ENCODE peak calls at places on chromosomes 7 and 10, in five cellular contexts. W is GM12864; O is MCF 10A; B is CD4-positive, alpha-beta T cell; Q is GM20000. U is an unnamed sample.

GRCh38 chr7:138919256-138919655 is 61.9 kb downstream of the KIAA1549 start:
- DNase-seq in W (no peak), O (no peak), B (no peak), Q (no peak), U (no peak)

GRCh38 chr7:99140813-99141212 is 3.1 kb downstream of the SMURF1 start:
- DNase-seq in W (no peak), O (no peak), B (no peak), Q (no peak), U (no peak)

GRCh38 chr7:42236266-42237161 is 495 bp downstream of the GLI3 start:
- DNase-seq in W (no peak), O (peak), B (no peak), Q (peak), U (peak)

GRCh38 chr7:54967384-54967783 is 51.4 kb upstream of the EGFR start:
- DNase-seq in W (no peak), O (peak), B (no peak), Q (no peak), U (no peak)

GRCh38 chr10:103845983-103846382 is 9.4 kb downstream of the SH3PXD2A start:
- DNase-seq in W (no peak), O (no peak), B (no peak), Q (peak), U (peak)

GRCh38 chr7:28400838-28401360 is 11.4 kb upstream of the CREB5 start:
- DNase-seq in W (no peak), O (no peak), B (no peak), Q (no peak), U (no peak)

GRCh38 chr10:13894412-13895093 is 307.8 kb downstream of the PRPF18 start:
- DNase-seq in W (no peak), O (no peak), B (no peak), Q (no peak), U (no peak)

GRCh38 chr7:142231716-142232115 is 26.1 kb downstream of the PRSS58 start:
- DNase-seq in W (no peak), O (peak), B (no peak), Q (no peak), U (no peak)

GRCh38 chr10:110399163-110400094 is 94.7 kb upstream of the SMNDC1 start:
- DNase-seq in W (no peak), O (peak), B (no peak), Q (no peak), U (no peak)

GRCh38 chr10:6382081-6382480 is 179.3 kb downstream of the PFKFB3 start:
- DNase-seq in W (peak), O (no peak), B (peak), Q (peak), U (peak)

GRCh38 chr7:130845581-130846085 is 111.6 kb upstream of the KLF14 start:
- DNase-seq in W (no peak), O (peak), B (no peak), Q (no peak), U (no peak)

GRCh38 chr7:907158-907980 is 31.0 kb downstream of the GET4 start:
- DNase-seq in W (no peak), O (no peak), B (no peak), Q (no peak), U (peak)

GRCh38 chr10:72525277-72525676 is 100.6 kb downstream of the MICU1 start:
- DNase-seq in W (no peak), O (peak), B (no peak), Q (no peak), U (no peak)

GRCh38 chr10:17216217-17216900 is 11.7 kb upstream of the VIM start:
- DNase-seq in W (no peak), O (peak), B (no peak), Q (peak), U (peak)

GRCh38 chr7:78850093-78850740 is 603.2 kb downstream of the MAGI2 start:
- DNase-seq in W (no peak), O (no peak), B (no peak), Q (no peak), U (no peak)

GRCh38 chr10:65358565-65358964 is 1567.3 kb upstream of the LRRTM3 start:
- DNase-seq in W (no peak), O (peak), B (no peak), Q (peak), U (no peak)
- TF ChIP-seq CTCF in W (no peak), O (peak), B (no peak), Q (no peak), U (no peak)

GRCh38 chr7:22726849-22727792 is at the start of gene IL6:
- DNase-seq in W (no peak), O (peak), B (no peak), Q (no peak), U (peak)

GRCh38 chr7:22728416-22729029 is 1.5 kb downstream of the IL6 start:
- DNase-seq in W (no peak), O (peak), B (no peak), Q (no peak), U (no peak)

GRCh38 chr7:22725585-22725984 is 1.4 kb upstream of the IL6 start:
- DNase-seq in W (peak), O (no peak), B (no peak), Q (peak), U (no peak)

GRCh38 chr7:22724861-22725260 is 2.1 kb upstream of the IL6 start:
- DNase-seq in W (no peak), O (no peak), B (no peak), Q (no peak), U (no peak)

DNA sequence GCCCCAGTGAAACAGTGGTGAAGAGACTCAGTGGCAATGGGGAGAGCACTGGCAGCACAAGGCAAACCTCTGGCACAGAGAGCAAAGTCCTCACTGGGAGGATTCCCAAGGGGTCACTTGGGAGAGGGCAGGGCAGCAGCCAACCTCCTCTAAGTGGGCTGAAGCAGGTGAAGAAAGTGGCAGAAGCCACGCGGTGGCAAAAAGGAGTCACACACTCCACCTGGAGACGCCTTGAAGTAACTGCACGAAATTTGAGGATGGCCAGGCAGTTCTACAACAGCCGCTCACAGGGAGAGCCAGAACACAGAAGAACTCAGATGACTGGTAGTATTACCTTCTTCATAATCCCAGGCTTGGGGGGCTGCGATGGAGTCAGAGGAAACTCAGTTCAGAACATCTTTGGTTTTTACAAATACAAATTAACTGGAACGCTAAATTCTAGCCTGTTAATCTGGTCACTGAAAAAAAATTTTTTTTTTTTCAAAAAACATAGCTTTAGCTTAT is 603 bp upstream of the IL6 start:
- DNase-seq in W (no peak), O (peak), B (peak), Q (peak), U (peak)
- TF ChIP-seq CTCF in W (peak), O (peak), B (peak), Q (peak), U (peak)

DNA sequence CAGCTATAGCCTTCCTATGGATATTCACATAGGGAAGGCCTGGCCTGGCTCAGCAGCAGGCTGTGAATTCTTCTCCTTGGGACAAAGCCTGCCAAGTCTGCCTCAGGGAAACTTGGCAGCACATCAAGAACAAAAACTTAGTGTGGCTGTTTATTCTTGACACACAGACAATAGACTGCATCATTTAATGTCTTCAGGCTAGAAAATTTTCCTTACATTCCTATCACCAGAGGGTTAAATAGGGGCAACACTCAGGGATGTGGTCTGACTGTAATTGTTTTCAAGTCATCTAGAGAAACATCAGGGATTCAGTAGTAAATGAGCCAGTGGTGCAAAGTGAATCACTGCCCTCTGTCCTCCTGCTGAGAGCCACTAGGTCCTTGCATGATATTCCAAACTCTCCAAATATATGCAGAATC is 137.3 kb downstream of the SEMA3C start:
- DNase-seq in W (no peak), O (peak), B (no peak), Q (no peak), U (no peak)
- TF ChIP-seq CTCF in W (no peak), O (no peak), B (no peak), Q (no peak), U (no peak)

DNA sequence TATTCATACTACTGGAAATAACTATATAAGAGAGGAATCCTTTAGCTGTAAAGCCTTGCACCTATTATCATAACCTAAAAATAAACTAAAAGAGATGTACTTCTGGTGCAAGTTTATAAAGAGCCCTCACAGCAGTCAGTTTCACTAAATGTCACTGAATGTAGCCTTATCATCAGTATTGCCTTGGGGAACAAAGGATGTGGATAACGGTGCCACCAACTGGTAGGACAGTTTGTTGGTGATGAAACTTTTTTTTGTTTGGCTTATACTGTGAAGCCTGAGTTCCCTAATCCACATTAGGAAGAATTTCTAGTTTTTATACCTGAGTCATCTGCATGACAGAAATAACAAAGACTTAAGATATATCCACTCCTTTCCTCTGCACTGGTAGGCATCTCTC is 117.9 kb upstream of the COL1A2 start:
- DNase-seq in W (peak), O (peak), B (no peak), Q (peak), U (peak)
- TF ChIP-seq CTCF in W (peak), O (peak), B (no peak), Q (peak), U (no peak)

GRCh38 chr7:50227623-50228618 is 76.6 kb upstream of the IKZF1 start:
- DNase-seq in W (no peak), O (no peak), B (no peak), Q (no peak), U (no peak)

GRCh38 chr7:50226669-50227068 is 77.8 kb upstream of the IKZF1 start:
- DNase-seq in W (no peak), O (no peak), B (no peak), Q (no peak), U (peak)

GRCh38 chr7:50226139-50226538 is 78.4 kb upstream of the IKZF1 start:
- DNase-seq in W (no peak), O (no peak), B (no peak), Q (no peak), U (no peak)

GRCh38 chr7:50229964-50230363 is 74.6 kb upstream of the IKZF1 start:
- DNase-seq in W (no peak), O (peak), B (no peak), Q (no peak), U (no peak)
- TF ChIP-seq CTCF in W (peak), O (peak), B (peak), Q (peak), U (peak)

GRCh38 chr10:120480848-120481247 is 23.8 kb downstream of the PLPP4 start:
- DNase-seq in W (no peak), O (no peak), B (no peak), Q (no peak), U (no peak)

GRCh38 chr10:120479506-120479905 is 22.5 kb downstream of the PLPP4 start:
- DNase-seq in W (no peak), O (no peak), B (no peak), Q (no peak), U (no peak)

GRCh38 chr10:120478401-120478800 is 21.4 kb downstream of the PLPP4 start:
- DNase-seq in W (no peak), O (no peak), B (no peak), Q (no peak), U (no peak)

GRCh38 chr10:120477723-120478270 is 20.8 kb downstream of the PLPP4 start:
- DNase-seq in W (no peak), O (no peak), B (no peak), Q (no peak), U (no peak)

DNA sequence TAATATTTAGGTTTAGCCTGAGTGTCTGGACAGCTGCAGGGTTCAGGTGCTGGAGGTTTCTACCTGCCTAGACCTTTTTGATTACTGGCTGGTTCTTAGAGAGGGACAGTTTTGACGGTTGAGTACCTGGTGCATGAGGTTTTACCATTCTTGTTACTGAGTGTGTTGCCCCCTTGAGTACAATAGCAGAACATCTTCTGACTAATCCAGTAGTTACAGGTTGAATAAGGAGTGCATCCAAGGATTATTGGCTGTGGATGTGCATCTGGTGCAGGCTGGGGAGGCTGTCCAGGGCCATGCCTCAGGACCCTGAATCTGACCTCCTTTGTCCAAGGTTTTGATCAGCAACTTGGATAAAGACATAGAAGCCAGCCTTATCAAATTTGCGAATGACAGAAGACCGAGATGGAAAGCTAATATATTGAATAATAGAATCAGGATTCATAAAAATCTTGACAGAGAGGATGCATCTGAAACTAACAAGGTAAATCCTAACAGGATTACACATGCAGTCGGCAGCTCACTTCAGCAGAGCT is 23.1 kb downstream of the PLPP4 start:
- DNase-seq in W (no peak), O (no peak), B (no peak), Q (no peak), U (no peak)
- TF ChIP-seq CTCF in W (peak), O (peak), B (no peak), Q (no peak), U (no peak)

DNA sequence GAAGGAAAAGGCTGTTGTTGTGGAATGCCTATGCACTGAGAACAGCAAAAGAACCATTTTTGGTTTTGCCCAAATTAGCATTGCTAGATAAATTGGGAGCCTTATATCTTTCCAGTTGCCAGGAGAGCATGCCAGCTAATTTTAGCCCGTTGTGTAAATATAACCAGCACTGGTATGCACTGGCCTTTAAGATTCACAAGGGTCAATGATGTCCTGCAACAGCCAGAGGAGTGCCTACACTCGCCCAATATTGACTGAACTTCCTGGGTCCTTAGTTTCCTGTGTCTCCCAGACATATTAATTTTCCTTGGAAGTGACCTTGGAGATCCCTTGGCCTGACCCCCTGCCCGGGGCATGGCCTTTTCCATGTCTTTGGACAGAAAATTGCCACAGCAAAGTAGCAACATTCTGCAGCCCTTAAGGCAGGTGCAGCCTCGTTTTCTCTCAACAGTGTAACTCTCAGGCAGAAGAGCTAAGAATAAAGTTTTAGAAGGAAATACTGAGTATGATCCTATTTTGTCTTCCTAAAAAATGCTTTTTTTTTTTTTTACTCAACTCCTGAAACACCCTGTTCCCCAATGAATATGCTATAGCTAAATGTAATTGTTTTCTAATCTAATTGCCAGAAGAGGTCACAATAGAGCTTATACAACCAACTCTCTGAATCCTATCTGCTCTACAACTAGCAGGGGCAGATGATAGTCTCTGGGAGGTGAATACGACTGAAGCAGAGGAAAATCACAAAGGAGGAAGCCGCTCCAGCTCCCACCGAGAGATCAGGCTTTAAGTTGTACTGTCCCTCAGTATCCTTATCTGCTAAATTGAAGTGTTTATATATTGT is 131.9 kb upstream of the PCGF5 start:
- DNase-seq in W (peak), O (peak), B (no peak), Q (peak), U (no peak)
- TF ChIP-seq CTCF in W (peak), O (peak), B (peak), Q (no peak), U (peak)

GRCh38 chr10:114437456-114438292 is 33.4 kb upstream of the AFAP1L2 start:
- DNase-seq in W (no peak), O (peak), B (no peak), Q (peak), U (no peak)
- TF ChIP-seq CTCF in W (peak), O (peak), B (no peak), Q (peak), U (peak)

U was measured in activated CD8-positive, alpha-beta T cell treated with anti-CD3 and anti-CD28 coated beads for 36 hours.